ENCODE peak calls at places on chromosomes 2 and 18, in four cellular contexts. C is effector memory CD4-positive, alpha-beta T cell; J is stomach; V is astrocyte. H is an unnamed sample. For H3K4me1, the result is how much of the 10 kb centered on the place peaks cover.

GRCh38 chr2:32464441-32464840 is 107.6 kb downstream of the BIRC6 start:
- DNase-seq in C (no peak), J (no peak), V (peak), H (no peak)

GRCh38 chr2:67797801-67798535 is 264.8 kb downstream of the C1D start:
- DNase-seq in C (no peak), J (no peak), V (peak), H (no peak)

GRCh38 chr2:143205106-143205764 is 76.0 kb downstream of the ARHGAP15 start:
- DNase-seq in C (no peak), J (no peak), V (peak), H (no peak)

GRCh38 chr2:15655123-15655887 is 63.6 kb downstream of the DDX1 start:
- DNase-seq in C (no peak), J (no peak), V (no peak), H (no peak)

GRCh38 chr18:9965711-9966624 is 52.2 kb downstream of the VAPA start:
- DNase-seq in C (no peak), J (no peak), V (peak), H (no peak)

GRCh38 chr2:218627939-218628338 is 20.2 kb downstream of the PLCD4 start:
- DNase-seq in C (no peak), J (no peak), V (no peak), H (no peak)

GRCh38 chr18:39685303-39685902 is 2119.8 kb upstream of the CELF4 start:
- DNase-seq in C (no peak), J (no peak), V (no peak), H (no peak)

GRCh38 chr2:118032169-118033013 is 18.5 kb upstream of the CCDC93 start:
- DNase-seq in C (no peak), J (peak), V (no peak), H (no peak)

GRCh38 chr2:42099431-42100173 is 51.8 kb downstream of the PKDCC start:
- DNase-seq in C (no peak), J (no peak), V (no peak), H (no peak)

GRCh38 chr2:36485521-36485920 is 112.4 kb downstream of the FEZ2 start:
- DNase-seq in C (no peak), J (no peak), V (peak), H (no peak)

GRCh38 chr2:108364676-108365297 is 13.0 kb upstream of the SULT1C4 start:
- DNase-seq in C (no peak), J (no peak), V (peak), H (no peak)

GRCh38 chr2:231395188-231396057 is at the start of gene B3GNT7:
- DNase-seq in C (no peak), J (peak), V (no peak), H (no peak)

GRCh38 chr2:20079546-20080115 is 28.2 kb upstream of the LAPTM4A start:
- DNase-seq in C (no peak), J (no peak), V (no peak), H (no peak)

GRCh38 chr2:85992611-85993010 is 103.8 kb upstream of the ST3GAL5 start:
- DNase-seq in C (no peak), J (no peak), V (no peak), H (no peak)

GRCh38 chr2:203871371-203871983 is 3.9 kb downstream of the CTLA4 start:
- DNase-seq in C (no peak), J (no peak), V (no peak), H (no peak)

GRCh38 chr18:48941672-48942071 is 9.1 kb downstream of the SMAD7 start:
- DNase-seq in C (no peak), J (no peak), V (no peak), H (no peak)

GRCh38 chr2:27275211-27276150 is at the start of gene DNAJC5G:
- DNase-seq in C (no peak), J (no peak), V (no peak), H (no peak)

GRCh38 chr18:41617592-41617991 is 337.4 kb upstream of the PIK3C3 start:
- DNase-seq in C (no peak), J (no peak), V (no peak), H (no peak)

GRCh38 chr2:157820202-157820601 is 55.9 kb downstream of the ACVR1 start:
- DNase-seq in C (no peak), J (no peak), V (peak), H (no peak)

GRCh38 chr2:100294162-100294497 is 28.2 kb downstream of the LONRF2 start:
- DNase-seq in C (no peak), J (no peak), V (no peak), H (no peak)

GRCh38 chr18:51862311-51862710 is 477.7 kb upstream of the DCC start:
- DNase-seq in C (no peak), J (no peak), V (no peak), H (no peak)

GRCh38 chr2:236572482-236572881 is 2.9 kb downstream of the ACKR3 start:
- DNase-seq in C (no peak), J (no peak), V (no peak), H (no peak)

GRCh38 chr2:136206613-136207012 is 88.7 kb upstream of the CXCR4 start:
- DNase-seq in C (no peak), J (no peak), V (no peak), H (no peak)

GRCh38 chr18:25310045-25310444 is 41.9 kb downstream of the ZNF521 start:
- DNase-seq in C (no peak), J (no peak), V (peak), H (no peak)

GRCh38 chr2:207926133-207927076 is 98.9 kb downstream of the PLEKHM3 start:
- DNase-seq in C (no peak), J (no peak), V (peak), H (peak)

GRCh38 chr18:34639662-34640061 is 70.4 kb upstream of the DTNA start:
- DNase-seq in C (no peak), J (no peak), V (no peak), H (no peak)

GRCh38 chr2:86675104-86675503 is 45.0 kb upstream of the RMND5A start:
- DNase-seq in C (no peak), J (no peak), V (no peak), H (no peak)

GRCh38 chr2:159521272-159521671 is 95.1 kb downstream of the BAZ2B start:
- DNase-seq in C (no peak), J (no peak), V (no peak), H (no peak)

GRCh38 chr2:85961053-85961452 is 72.3 kb upstream of the ST3GAL5 start:
- DNase-seq in C (no peak), J (no peak), V (no peak), H (no peak)

GRCh38 chr18:44969214-44969842 is 288.6 kb downstream of the SETBP1 start:
- DNase-seq in C (no peak), J (peak), V (no peak), H (no peak)

GRCh38 chr2:139478191-139478914 is 698.2 kb upstream of the NXPH2 start:
- DNase-seq in C (no peak), J (no peak), V (no peak), H (no peak)

GRCh38 chr2:101777337-101777736 is 79.8 kb downstream of the MAP4K4 start:
- DNase-seq in C (no peak), J (no peak), V (no peak), H (no peak)
- H3K4me1 ChIP-seq in C (under half), J (under half), V (under half), H (under half)

DNA sequence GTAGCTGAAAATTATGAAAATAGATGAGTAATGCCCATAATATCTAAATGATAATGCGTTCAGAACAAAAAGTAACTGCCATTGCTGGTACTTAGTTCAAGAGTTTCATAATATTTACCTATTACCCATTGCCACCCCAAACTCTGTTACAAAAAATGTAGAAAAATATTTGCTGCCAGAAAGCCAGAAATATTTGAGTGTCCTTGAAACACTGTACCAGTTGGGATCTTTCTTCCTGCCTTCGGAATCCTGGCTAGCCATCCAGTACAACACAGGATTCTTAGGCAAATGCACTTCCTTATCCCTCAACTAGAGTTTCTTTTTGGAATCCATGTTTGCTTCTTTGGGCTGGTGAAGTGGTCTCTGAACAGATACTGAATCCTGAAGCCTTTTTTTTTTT is 207.1 kb downstream of the MCFD2 start:
- DNase-seq in C (no peak), J (no peak), V (no peak), H (no peak)
- H3K4me1 ChIP-seq in C (under half), J (under half), V (under half), H (under half)

GRCh38 chr2:1421731-1422130 is 8.5 kb downstream of the TPO start:
- DNase-seq in C (no peak), J (no peak), V (no peak), H (no peak)

GRCh38 chr2:1427086-1427485 is 13.8 kb downstream of the TPO start:
- DNase-seq in C (no peak), J (no peak), V (no peak), H (no peak)

GRCh38 chr2:1420746-1421480 is 7.7 kb downstream of the TPO start:
- DNase-seq in C (no peak), J (no peak), V (no peak), H (no peak)

GRCh38 chr2:1422716-1423285 is 9.5 kb downstream of the TPO start:
- DNase-seq in C (no peak), J (no peak), V (no peak), H (no peak)

DNA sequence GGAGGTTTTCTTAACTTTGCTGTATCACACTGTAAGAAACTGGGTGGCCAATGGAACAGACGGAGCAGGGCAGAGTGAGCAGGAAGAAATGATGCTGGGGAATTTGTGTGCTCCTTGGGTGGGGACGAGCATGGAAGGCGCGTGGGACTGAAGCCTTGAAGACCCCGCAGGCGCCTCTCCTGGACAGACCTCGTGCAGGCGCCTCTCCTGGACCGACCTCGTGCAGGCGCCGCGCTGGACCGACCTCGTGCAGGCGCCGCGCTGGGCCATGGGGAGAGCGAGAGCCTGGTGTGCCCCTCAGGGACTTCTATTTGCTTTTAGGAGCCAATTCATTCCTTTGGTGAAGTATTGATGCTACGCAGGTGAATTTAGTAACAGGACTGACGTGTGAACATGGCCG is 8.9 kb downstream of the TPO start:
- DNase-seq in C (no peak), J (no peak), V (no peak), H (no peak)
- H3K4me1 ChIP-seq in C (under half), J (under half), V (under half), H (under half)

GRCh38 chr2:240614391-240614790 is 10.9 kb upstream of the GPR35 start:
- DNase-seq in C (no peak), J (no peak), V (no peak), H (peak)
- H3K4me1 ChIP-seq in C (under half), J (under half), V (under half), H (under half)

GRCh38 chr2:134665729-134666506 is 52.9 kb downstream of the TMEM163 start:
- DNase-seq in C (no peak), J (no peak), V (no peak), H (no peak)
- H3K4me1 ChIP-seq in C (under half), J (under half), V (under half), H (under half)

GRCh38 chr2:21892140-21892539 is 768.4 kb downstream of the TDRD15 start:
- DNase-seq in C (no peak), J (no peak), V (no peak), H (no peak)
- H3K4me1 ChIP-seq in C (under half), J (under half), V (under half), H (under half)

GRCh38 chr2:65413610-65414009 is 18.8 kb downstream of the SPRED2 start:
- DNase-seq in C (no peak), J (no peak), V (no peak), H (no peak)

GRCh38 chr2:65415091-65415490 is 17.3 kb downstream of the SPRED2 start:
- DNase-seq in C (no peak), J (no peak), V (no peak), H (no peak)

GRCh38 chr2:65417509-65418085 is 14.8 kb downstream of the SPRED2 start:
- DNase-seq in C (no peak), J (no peak), V (no peak), H (no peak)

GRCh38 chr2:65416945-65417344 is 15.5 kb downstream of the SPRED2 start:
- DNase-seq in C (no peak), J (peak), V (no peak), H (no peak)

GRCh38 chr2:65416321-65416720 is 16.1 kb downstream of the SPRED2 start:
- DNase-seq in C (no peak), J (no peak), V (no peak), H (no peak)
- H3K4me1 ChIP-seq in C (under half), J (under half), V (under half), H (under half)

GRCh38 chr2:95307878-95308277 is 10.7 kb downstream of the KCNIP3 start:
- DNase-seq in C (no peak), J (no peak), V (no peak), H (no peak)
- H3K4me1 ChIP-seq in C (under half), J (under half), V (under half), H (under half)

GRCh38 chr2:128440666-128441340 is 122.1 kb upstream of the HS6ST1 start:
- DNase-seq in C (no peak), J (no peak), V (no peak), H (no peak)
- H3K4me1 ChIP-seq in C (under half), J (under half), V (under half), H (under half)